ENCODE peak calls at places on chromosomes 4 and X, in eight cellular contexts. Z, C, E, A, U, M, Q and S are unnamed samples.

GRCh38 chr4:108398326-108398725 is 222.1 kb upstream of the RPL34 start:
- DNase-seq in A (no peak), Q (peak), Z (peak), U (no peak), C (no peak), E (no peak), M (no peak), S (no peak)

GRCh38 chrX:8005678-8006347 is 78.6 kb upstream of the PNPLA4 start:
- DNase-seq in C (no peak), Q (no peak), A (no peak), E (no peak), Z (no peak), M (no peak), U (no peak), S (no peak)

GRCh38 chr4:98181815-98182214 is 38.5 kb upstream of the STPG2 start:
- DNase-seq in A (no peak), C (peak), U (no peak), Q (peak), E (peak), Z (no peak), M (no peak), S (peak)

GRCh38 chr4:77169496-77169895 is 12.5 kb downstream of the CCNG2 start:
- DNase-seq in A (no peak), M (no peak), Q (no peak), C (no peak), E (peak), U (no peak), Z (no peak), S (peak)

GRCh38 chr4:187922274-187922673 is 73.3 kb upstream of the ZFP42 start:
- DNase-seq in M (no peak), Z (no peak), E (no peak), C (no peak), U (no peak), Q (no peak), A (no peak), S (no peak)

GRCh38 chrX:53714580-53715335 is 28.2 kb upstream of the HUWE1 start:
- DNase-seq in E (no peak), C (peak), Q (peak), A (no peak), Z (no peak), U (peak), M (no peak), S (peak)

GRCh38 chr4:184473515-184474260 is 662 bp downstream of the IRF2 start:
- DNase-seq in C (peak), E (peak), U (peak), Q (peak), M (peak), A (no peak), Z (no peak), S (peak)

GRCh38 chrX:49976682-49977197 is 54.3 kb downstream of the CLCN5 start:
- DNase-seq in A (no peak), Q (no peak), U (no peak), Z (no peak), M (no peak), E (no peak), C (no peak), S (no peak)

GRCh38 chr4:95362906-95363578 is 185.7 kb downstream of the UNC5C start:
- DNase-seq in C (peak), Q (peak), Z (no peak), M (no peak), U (peak), A (no peak), E (no peak), S (peak)

GRCh38 chr4:183390374-183390773 is 54.1 kb upstream of the CDKN2AIP start:
- DNase-seq in Z (no peak), E (no peak), Q (no peak), M (no peak), C (no peak), A (no peak), U (no peak), S (no peak)

GRCh38 chr4:147590249-147590920 is 26.8 kb upstream of the TMEM184C start:
- DNase-seq in U (peak), A (no peak), C (peak), M (peak), Q (peak), E (peak), Z (no peak), S (peak)

GRCh38 chr4:78880874-78881492 is 58.3 kb downstream of the PAQR3 start:
- DNase-seq in E (no peak), M (no peak), Q (no peak), C (no peak), U (peak), Z (no peak), A (no peak), S (no peak)

GRCh38 chr4:967113-968104 is 6.0 kb downstream of the DGKQ start:
- DNase-seq in U (no peak), C (no peak), M (no peak), E (no peak), Q (no peak), Z (no peak), A (no peak), S (no peak)

GRCh38 chrX:130718137-130718536 is 184.9 kb downstream of the ENOX2 start:
- DNase-seq in C (no peak), Z (no peak), E (no peak), Q (no peak), A (no peak), U (no peak), M (no peak), S (no peak)

GRCh38 chr4:36224969-36225903 is 19.1 kb downstream of the ARAP2 start:
- DNase-seq in E (no peak), U (no peak), A (no peak), Q (no peak), C (no peak), Z (no peak), M (no peak), S (no peak)

GRCh38 chr4:131388277-131388676 is 1760.8 kb upstream of the PCDH10 start:
- DNase-seq in E (no peak), Z (no peak), C (no peak), U (no peak), Q (no peak), M (no peak), A (no peak), S (no peak)

GRCh38 chr4:131381055-131381454 is 1768.0 kb upstream of the PCDH10 start:
- DNase-seq in Q (no peak), A (no peak), E (no peak), C (no peak), Z (no peak), M (no peak), U (no peak), S (no peak)

DNA sequence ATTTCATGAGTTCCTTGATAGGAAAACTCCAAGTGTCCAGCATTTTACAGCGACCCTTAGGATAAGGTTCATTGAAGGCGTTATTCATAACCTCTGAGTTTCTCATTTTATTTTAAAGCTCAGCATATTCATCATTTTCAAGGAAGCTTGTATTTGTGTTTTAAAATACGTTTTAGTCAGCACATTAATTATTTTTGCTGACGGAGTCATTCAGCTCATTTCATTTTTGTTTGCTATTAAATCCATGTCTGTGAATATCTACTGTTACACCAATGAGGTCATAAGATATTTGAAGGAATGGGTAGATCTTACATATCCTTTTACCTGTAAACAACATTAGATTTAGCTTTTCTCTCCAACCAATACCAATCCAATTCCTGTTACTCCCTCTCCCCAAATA is 1766.3 kb upstream of the PCDH10 start:
- DNase-seq in Q (no peak), E (no peak), M (no peak), A (no peak), U (no peak), C (no peak), Z (no peak), S (no peak)
- H3K4me3 ChIP-seq in Q (no peak), E (no peak), M (no peak), A (no peak), U (no peak), C (no peak), Z (no peak), S (no peak)

GRCh38 chr4:2330119-2331042 is 68.5 kb upstream of the MXD4 start:
- DNase-seq in M (no peak), A (peak), U (no peak), E (peak), C (peak), Q (peak), Z (peak), S (peak)
- TF ChIP-seq CTCF in M (no peak), A (no peak), U (no peak), E (peak), C (peak), Q (peak), Z (no peak), S (peak)

GRCh38 chr4:157223446-157223845 is 2.9 kb downstream of the GRIA2 start:
- DNase-seq in E (no peak), M (no peak), A (no peak), C (no peak), U (no peak), Z (no peak), Q (no peak), S (no peak)

GRCh38 chr4:157222764-157223145 is 2.2 kb downstream of the GRIA2 start:
- DNase-seq in C (no peak), A (no peak), Q (no peak), Z (no peak), M (no peak), E (no peak), U (no peak), S (no peak)

GRCh38 chr4:157221426-157221894 is 932 bp downstream of the GRIA2 start:
- DNase-seq in Q (no peak), U (no peak), M (no peak), C (no peak), A (no peak), Z (no peak), E (no peak), S (no peak)

GRCh38 chr4:157220026-157220881 is at the start of gene GRIA2:
- DNase-seq in C (peak), A (no peak), Q (peak), Z (no peak), E (peak), U (no peak), M (no peak), S (peak)

GRCh38 chr4:157221895-157222763 is 1.6 kb downstream of the GRIA2 start:
- DNase-seq in A (no peak), C (no peak), M (no peak), Q (no peak), E (no peak), Z (no peak), U (no peak), S (no peak)
- H3K4me3 ChIP-seq in A (peak), C (peak), M (peak), Q (peak), E (peak), Z (peak), U (no peak), S (peak)

DNA sequence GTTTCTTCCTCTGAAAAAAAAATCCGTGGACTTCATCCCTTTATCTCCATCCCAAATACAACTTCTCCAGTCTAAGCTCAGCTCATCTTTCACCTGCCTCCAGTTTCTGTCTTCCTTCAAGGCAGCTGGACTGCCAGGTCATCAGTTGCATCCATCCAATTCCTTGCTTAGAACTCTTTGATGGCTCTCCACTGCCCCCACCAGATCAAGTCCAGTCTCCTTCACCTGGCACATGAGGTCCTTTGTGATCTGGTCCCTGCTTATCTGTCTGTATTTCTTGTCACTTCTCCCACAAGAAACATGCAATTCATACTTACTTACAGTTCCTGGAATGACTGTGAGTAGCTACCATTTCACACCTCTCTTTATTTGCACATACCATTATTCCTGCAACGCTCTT is 33.8 kb downstream of the OTUD6A start:
- DNase-seq in E (peak), C (peak), A (no peak), Z (no peak), M (no peak), Q (peak), U (no peak), S (peak)
- TF ChIP-seq CTCF in E (peak), C (peak), A (no peak), Z (peak), M (peak), Q (peak), U (peak), S (peak)